ENCODE peak calls at places on chromosomes 7 and 10, in five cellular contexts. S is neural crest cell, J is stomach, G is B cell, Z is fibroblast of lung. F is an unnamed sample.
A peak's percentile ranks its signal among the peaks of the same experiment; 100 is the strongest.

GRCh38 chr10:47379445-47379785 is 4.7 kb downstream of the ZNF488 start:
- DNase-seq in Z (no peak), S (no peak), J (peak; percentile 20), G (no peak), F (peak; percentile 9)

GRCh38 chr10:3452683-3453388 is 280.3 kb upstream of the PITRM1 start:
- DNase-seq in Z (peak; percentile 96), J (no peak), S (no peak), G (no peak), F (no peak)

GRCh38 chr10:120386896-120387295 is 70.1 kb upstream of the PLPP4 start:
- DNase-seq in G (no peak), J (no peak), Z (no peak), S (no peak), F (no peak)

GRCh38 chr10:5509236-5509635 is 9.9 kb upstream of the CALML5 start:
- DNase-seq in J (no peak), Z (no peak), S (no peak), G (no peak), F (no peak)

GRCh38 chr10:26909753-26910152 is 49.0 kb upstream of the ABI1 start:
- DNase-seq in J (no peak), G (no peak), Z (no peak), S (no peak), F (no peak)

GRCh38 chr10:119209050-119209735 is 1.8 kb downstream of the GRK5 start:
- DNase-seq in J (peak; percentile 69), S (peak; percentile 73), G (peak; percentile 70), Z (peak; percentile 86), F (no peak)

GRCh38 chr10:35643151-35643975 is 1.3 kb upstream of the FZD8 start:
- DNase-seq in Z (peak; percentile 56), G (peak; percentile 42), J (peak; percentile 74), S (peak; percentile 26), F (peak; percentile 40)

GRCh38 chr10:62687230-62687748 is 117.2 kb upstream of the ADO start:
- DNase-seq in Z (peak; percentile 35), S (no peak), G (no peak), J (no peak), F (no peak)

GRCh38 chr7:44867073-44867990 is 18.0 kb downstream of the PURB start:
- DNase-seq in J (no peak), G (no peak), S (no peak), Z (peak; percentile 87), F (no peak)

GRCh38 chr10:93463723-93464511 is 18.2 kb downstream of the MYOF start:
- DNase-seq in Z (peak; percentile 82), S (no peak), J (no peak), G (no peak), F (no peak)

GRCh38 chr10:66819691-66820090 is 106.1 kb upstream of the LRRTM3 start:
- DNase-seq in J (no peak), S (no peak), G (no peak), Z (no peak), F (no peak)

GRCh38 chr7:130341882-130342281 is 2.7 kb upstream of the CPA5 start:
- DNase-seq in Z (no peak), J (no peak), G (no peak), S (no peak), F (no peak)

GRCh38 chr7:123763191-123763661 is 14.4 kb upstream of the WASL start:
- DNase-seq in J (no peak), S (no peak), G (no peak), Z (no peak), F (no peak)

GRCh38 chr7:139016931-139017511 is 18.8 kb downstream of the ZC3HAV1L start:
- DNase-seq in G (peak; percentile 63), S (peak; percentile 47), J (peak; percentile 65), Z (peak; percentile 74), F (peak; percentile 84)

GRCh38 chr7:139022286-139022685 is 13.6 kb downstream of the ZC3HAV1L start:
- DNase-seq in G (no peak), S (no peak), Z (no peak), J (no peak), F (no peak)

GRCh38 chr7:139023076-139023475 is 12.8 kb downstream of the ZC3HAV1L start:
- DNase-seq in J (no peak), S (no peak), Z (no peak), G (no peak), F (no peak)

DNA sequence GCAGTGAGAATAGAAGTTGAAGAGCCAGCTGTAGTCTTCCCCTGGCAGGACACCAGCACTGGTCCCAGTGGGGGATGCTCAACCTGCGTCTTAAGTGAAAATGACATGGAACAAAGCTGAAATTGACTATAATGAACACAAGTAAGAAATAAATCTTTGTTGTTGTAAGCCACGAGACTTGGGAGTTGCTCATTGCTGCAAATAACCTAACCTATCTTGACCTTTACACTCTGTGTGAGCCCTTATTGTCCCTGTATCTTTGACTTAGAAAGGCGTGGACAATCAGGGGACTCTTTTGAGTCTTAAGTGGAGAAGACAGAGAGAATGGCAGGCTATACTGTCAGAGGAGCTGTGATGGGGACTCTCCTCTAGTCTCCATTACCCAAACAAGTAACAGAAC is 16.9 kb downstream of the ZC3HAV1L start:
- DNase-seq in G (no peak), J (no peak), S (no peak), Z (no peak), F (no peak)
- TF ChIP-seq CTCF in G (no peak), J (no peak), S (no peak), Z (no peak), F (no peak)

GRCh38 chr7:142960955-142961512 is 1.1 kb downstream of the KEL start:
- DNase-seq in S (no peak), J (no peak), G (no peak), Z (no peak), F (no peak)
- TF ChIP-seq CTCF in S (no peak), J (peak; percentile 10), G (no peak), Z (no peak), F (no peak)

GRCh38 chr7:11341285-11341944 is 367.7 kb downstream of the PHF14 start:
- DNase-seq in Z (peak; percentile 54), J (no peak), G (no peak), S (no peak), F (no peak)
- TF ChIP-seq CTCF in Z (peak; percentile 41), J (no peak), G (no peak), S (peak; percentile 59), F (peak; percentile 21)

DNA sequence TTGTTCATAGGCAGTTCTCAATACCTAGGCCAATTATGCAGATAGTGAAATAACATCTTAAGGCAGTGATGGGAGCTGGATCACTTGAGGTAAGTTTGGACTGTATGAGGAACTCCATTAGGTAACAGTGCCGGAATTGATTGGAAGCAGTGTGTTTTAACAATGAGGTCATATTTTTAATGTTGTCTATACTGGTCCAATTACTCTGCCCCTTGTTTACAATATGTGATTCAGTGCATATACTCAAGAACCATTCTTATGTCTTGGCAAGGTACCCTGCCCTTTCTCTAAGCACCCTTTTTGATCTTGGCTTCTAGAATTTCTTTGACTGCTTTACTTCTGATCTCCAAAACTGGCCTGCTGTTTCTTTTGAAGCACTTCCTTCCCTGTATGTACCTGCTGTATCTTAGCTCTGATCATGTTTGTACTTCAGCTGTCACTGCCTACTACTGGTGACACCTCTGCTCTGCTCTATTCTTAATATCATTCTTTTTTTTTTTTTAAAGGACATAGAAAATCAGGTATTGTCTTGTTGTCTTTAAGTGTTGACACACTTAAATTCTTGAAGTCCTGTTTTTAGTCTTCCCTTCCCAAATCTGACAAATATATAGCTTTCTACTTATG is 46.2 kb upstream of the RPA3 start:
- DNase-seq in Z (no peak), S (no peak), G (no peak), J (no peak), F (no peak)
- TF ChIP-seq CTCF in Z (no peak), S (no peak), G (no peak), J (no peak), F (no peak)

GRCh38 chr7:141217938-141218337 is 144.1 kb downstream of the TMEM178B start:
- DNase-seq in J (no peak), S (no peak), Z (no peak), G (no peak), F (no peak)

GRCh38 chr7:141221007-141221612 is 147.2 kb downstream of the TMEM178B start:
- DNase-seq in J (no peak), S (no peak), Z (no peak), G (no peak), F (no peak)

GRCh38 chr7:141225916-141226618 is 152.2 kb downstream of the TMEM178B start:
- DNase-seq in G (no peak), J (no peak), S (no peak), Z (no peak), F (no peak)

GRCh38 chr7:141218941-141219340 is 145.1 kb downstream of the TMEM178B start:
- DNase-seq in J (no peak), G (no peak), Z (no peak), S (no peak), F (no peak)

GRCh38 chr7:141220263-141220662 is 146.4 kb downstream of the TMEM178B start:
- DNase-seq in G (no peak), S (no peak), J (no peak), Z (peak; percentile 9), F (no peak)
- TF ChIP-seq CTCF in G (no peak), S (peak; percentile 55), J (no peak), Z (peak; percentile 14), F (peak; percentile 30)

GRCh38 chr7:919114-919442 is 35.4 kb downstream of the ADAP1 start:
- DNase-seq in G (no peak), S (no peak), Z (no peak), J (no peak), F (no peak)

GRCh38 chr7:917255-918117 is 37.0 kb downstream of the ADAP1 start:
- DNase-seq in J (no peak), Z (no peak), S (no peak), G (no peak), F (no peak)

GRCh38 chr7:919924-920341 is 34.5 kb downstream of the ADAP1 start:
- DNase-seq in S (no peak), Z (no peak), J (peak; percentile 24), G (no peak), F (no peak)

GRCh38 chr7:918118-918425 is 36.4 kb downstream of the ADAP1 start:
- DNase-seq in S (no peak), G (no peak), Z (no peak), J (no peak), F (no peak)

DNA sequence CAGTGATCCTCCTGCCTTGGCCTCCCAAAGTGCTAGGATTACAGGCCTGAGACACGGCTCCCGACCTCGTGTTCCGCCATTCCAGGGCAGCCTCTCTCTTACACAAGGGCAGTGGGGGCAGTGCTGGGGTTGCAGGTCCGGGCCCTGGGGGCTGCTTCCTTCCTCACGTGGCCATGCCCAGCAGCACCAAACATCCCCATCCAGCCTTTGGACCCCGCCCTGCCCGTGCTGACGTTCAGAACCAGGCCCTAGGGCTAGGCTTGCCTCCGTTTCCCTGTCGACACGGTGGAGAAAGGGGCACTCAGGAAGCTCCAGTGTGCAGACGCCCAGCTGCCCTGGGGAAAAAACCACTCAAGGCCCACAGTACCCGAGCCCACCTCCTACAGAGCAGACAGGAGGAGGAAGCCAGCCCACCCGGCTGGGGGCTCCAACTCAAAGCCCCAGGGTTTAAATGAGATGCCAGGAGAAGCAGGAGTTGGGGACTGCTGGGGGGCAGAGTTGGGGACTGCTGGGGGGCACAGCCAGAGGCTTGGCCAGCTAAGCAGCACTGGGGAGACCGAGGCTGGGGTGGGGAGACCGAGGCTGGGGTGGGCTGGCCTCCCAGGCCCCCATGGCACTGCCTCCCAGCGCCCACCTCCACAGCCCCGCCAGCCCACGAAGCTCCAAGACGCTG is 35.9 kb downstream of the ADAP1 start:
- DNase-seq in J (no peak), S (no peak), Z (no peak), G (no peak), F (no peak)
- TF ChIP-seq CTCF in J (no peak), S (no peak), Z (no peak), G (no peak), F (no peak)

DNA sequence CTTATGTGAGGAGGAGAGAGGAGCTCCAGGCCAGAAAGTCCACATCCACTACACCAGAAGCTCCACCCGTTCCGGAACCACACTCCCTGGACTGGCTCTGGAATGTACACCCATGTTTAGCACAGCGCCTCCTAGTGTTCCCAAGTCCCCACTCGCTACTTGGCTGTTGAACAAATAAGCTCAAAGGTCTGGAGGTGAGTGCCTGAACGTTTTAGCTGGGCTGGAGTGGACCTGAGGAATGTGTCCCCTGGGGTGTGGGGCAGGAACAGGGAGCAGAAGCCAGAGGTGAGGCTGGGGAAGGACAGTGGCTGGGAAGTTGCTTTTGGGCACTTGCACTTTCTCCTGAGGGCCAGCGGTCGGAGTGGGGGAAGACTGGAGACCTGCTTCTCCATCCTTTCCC is 164.1 kb upstream of the CDCA7L start:
- DNase-seq in Z (peak; percentile 44), J (peak; percentile 51), S (no peak), G (peak; percentile 38), F (no peak)
- TF ChIP-seq CTCF in Z (peak; percentile 51), J (no peak), S (no peak), G (no peak), F (peak; percentile 23)

F was measured in GM13976.